ENCODE peak calls at places on chromosome 18, in five cellular contexts. U, R, B, J and H are unnamed samples.

GRCh38 chr18:36695806-36696205 is 133.0 kb downstream of the TPGS2 start:
- DNase-seq in U (no peak), R (no peak), J (no peak), B (no peak), H (no peak)

GRCh38 chr18:27780061-27780740 is 396.7 kb downstream of the CDH2 start:
- DNase-seq in U (no peak), R (no peak), B (no peak), J (no peak), H (no peak)

GRCh38 chr18:62436636-62437519 is 85.9 kb upstream of the ZCCHC2 start:
- DNase-seq in B (no peak), R (peak), J (no peak), U (no peak), H (no peak)

GRCh38 chr18:23282437-23282781 is 147.1 kb downstream of the CABLES1 start:
- DNase-seq in U (no peak), B (no peak), J (no peak), R (no peak), H (no peak)

GRCh38 chr18:10020176-10020575 is 106.4 kb downstream of the VAPA start:
- DNase-seq in J (no peak), U (no peak), B (no peak), R (no peak), H (no peak)

GRCh38 chr18:5967007-5967406 is 71.7 kb upstream of the TMEM200C start:
- DNase-seq in B (no peak), U (no peak), R (no peak), J (no peak), H (no peak)

GRCh38 chr18:6729247-6730091 is at the start of gene ARHGAP28:
- DNase-seq in U (peak), R (peak), J (no peak), B (peak), H (peak)

GRCh38 chr18:44736664-44737063 is 56.0 kb downstream of the SETBP1 start:
- DNase-seq in B (no peak), U (no peak), R (no peak), J (no peak), H (no peak)

GRCh38 chr18:54415086-54415485 is 57.4 kb downstream of the C18orf54 start:
- DNase-seq in B (no peak), R (no peak), J (no peak), U (no peak), H (no peak)

GRCh38 chr18:63553117-63553516 is 10.9 kb downstream of the SERPINB12 start:
- DNase-seq in R (no peak), U (no peak), B (no peak), J (no peak), H (peak)

GRCh38 chr18:73749304-73749703 is 398.3 kb downstream of the FBXO15 start:
- DNase-seq in B (no peak), U (no peak), J (no peak), R (no peak), H (no peak)

GRCh38 chr18:61464551-61465102 is 131.4 kb downstream of the CDH20 start:
- DNase-seq in U (no peak), J (no peak), B (no peak), R (no peak), H (no peak)

GRCh38 chr18:23320709-23321236 is 132.3 kb upstream of the RIOK3 start:
- DNase-seq in B (no peak), R (no peak), J (no peak), U (no peak), H (no peak)

GRCh38 chr18:11849845-11850747 is 1.1 kb upstream of the CHMP1B start:
- DNase-seq in B (peak), R (peak), J (peak), U (peak), H (peak)

GRCh38 chr18:79748321-79749157 is 49.2 kb upstream of the KCNG2 start:
- DNase-seq in J (no peak), B (no peak), R (no peak), U (no peak), H (no peak)

DNA sequence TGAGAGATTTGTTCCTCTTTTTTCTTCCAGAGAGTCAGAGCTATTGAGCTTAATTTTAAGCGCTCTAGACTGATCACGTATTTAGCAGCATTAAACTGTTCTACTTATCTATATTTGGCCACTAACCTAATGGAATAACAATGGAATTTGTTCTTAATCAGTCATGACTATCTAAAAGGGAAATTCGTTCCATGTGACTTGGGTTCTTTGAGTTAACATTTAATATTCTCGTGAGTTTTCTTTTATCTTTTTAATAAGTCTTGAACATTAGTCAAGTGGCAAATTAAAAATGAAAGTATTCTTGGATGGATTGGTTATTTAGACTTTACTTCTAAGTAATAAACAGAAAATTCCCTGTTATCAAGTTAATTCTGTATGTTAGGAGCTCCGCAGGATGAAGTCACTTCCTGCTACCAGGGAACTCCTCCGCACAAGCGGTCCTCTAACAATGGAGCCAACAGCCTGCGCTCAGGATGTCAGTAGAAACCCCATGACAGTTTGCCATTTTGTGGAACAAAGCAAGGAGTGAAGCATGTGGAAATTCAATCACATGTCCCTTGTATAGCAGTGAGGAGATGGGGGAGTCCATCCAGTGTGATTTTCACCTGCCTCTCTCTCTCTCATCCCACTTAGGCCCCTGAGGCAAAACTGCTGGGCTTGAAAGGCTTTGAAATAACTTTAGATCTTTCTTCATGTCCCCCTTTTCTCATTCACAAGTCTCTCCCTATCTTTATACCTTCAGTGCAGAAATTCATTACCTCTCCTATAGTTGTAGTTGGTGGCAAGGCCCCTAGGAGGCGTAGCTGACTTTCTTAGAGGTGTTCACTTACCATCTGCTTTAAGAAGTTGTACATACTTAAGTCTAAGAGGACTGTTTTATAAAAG is 138.1 kb downstream of the WDR7 start:
- DNase-seq in J (no peak), R (no peak), U (no peak), B (peak), H (no peak)
- H3K27ac ChIP-seq in J (no peak), R (peak), U (no peak), B (no peak), H (no peak)

DNA sequence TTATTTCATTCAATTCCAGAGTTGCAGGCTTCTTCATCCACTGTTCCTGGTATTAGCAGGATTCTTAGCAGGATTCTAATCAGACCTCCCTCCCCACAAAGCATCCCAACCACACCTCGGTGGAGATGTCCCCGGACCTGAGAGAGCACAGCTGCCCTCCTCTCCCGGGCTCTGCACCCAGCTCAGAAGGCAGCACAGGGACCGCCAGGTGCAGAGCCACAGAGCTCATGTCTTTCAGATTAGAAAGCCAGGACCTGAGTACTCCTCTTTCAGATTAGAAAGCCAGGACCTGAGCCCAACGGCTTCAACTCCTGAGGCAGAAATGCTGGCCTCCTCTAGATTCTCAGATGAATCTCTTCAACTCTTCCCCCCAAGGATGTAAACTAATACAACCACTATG is 152.3 kb downstream of the MYO5B start:
- DNase-seq in R (no peak), J (no peak), B (peak), U (no peak), H (no peak)
- H3K27ac ChIP-seq in R (no peak), J (no peak), B (peak), U (no peak), H (no peak)

GRCh38 chr18:2606335-2606734 is 35.0 kb downstream of the NDC80 start:
- DNase-seq in J (no peak), R (no peak), B (no peak), U (no peak), H (no peak)
- H3K27ac ChIP-seq in J (peak), R (peak), B (no peak), U (no peak), H (no peak)

DNA sequence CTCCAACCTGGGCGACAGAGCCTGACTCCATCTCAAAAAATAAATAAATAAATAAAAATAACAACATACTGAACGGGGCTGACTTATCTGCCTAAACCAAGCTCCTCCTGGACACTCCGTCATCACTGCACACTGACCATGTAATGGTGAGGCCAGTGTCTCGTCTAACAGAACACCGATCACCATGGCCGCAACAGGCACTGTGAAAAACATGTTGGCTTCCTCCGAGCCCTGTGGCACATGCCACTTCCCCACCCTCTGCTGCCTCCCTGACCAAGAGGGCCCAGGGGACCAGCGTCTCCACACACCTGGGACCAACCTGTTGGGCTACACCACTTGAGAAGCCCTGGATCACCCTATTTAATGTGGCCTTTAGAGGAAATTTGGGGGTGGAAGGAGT is 33.9 kb downstream of the ZNF516 start:
- DNase-seq in R (no peak), U (no peak), B (no peak), J (no peak), H (no peak)
- H3K27ac ChIP-seq in R (no peak), U (no peak), B (no peak), J (no peak), H (no peak)